ENCODE peak calls at places on chromosome X, in eight cellular contexts. N is right lobe of liver, A is BE2C, G is AG09309, T is tibial artery, H is lung, Q is AG09319, I is RWPE1. W is an unnamed sample.

GRCh38 chrX:133783273-133783672 is 202.1 kb downstream of the GPC3 start:
- DNase-seq in N (no peak), A (no peak), G (no peak), T (no peak), H (no peak), Q (no peak), I (no peak), W (no peak)

GRCh38 chrX:96568088-96568487 is 116.6 kb upstream of the DIAPH2 start:
- DNase-seq in N (no peak), A (no peak), G (no peak), T (no peak), H (no peak), Q (no peak), I (no peak), W (no peak)

GRCh38 chrX:7316280-7316679 is 168.3 kb upstream of the PUDP start:
- DNase-seq in N (no peak), A (no peak), G (no peak), T (no peak), H (no peak), Q (no peak), I (peak), W (no peak)

GRCh38 chrX:21975827-21976226 is 35.3 kb downstream of the SMS start:
- DNase-seq in N (no peak), A (no peak), G (peak), T (no peak), H (no peak), Q (peak), I (no peak), W (no peak)

GRCh38 chrX:78329486-78329885 is 2.1 kb upstream of the CYSLTR1 start:
- DNase-seq in N (no peak), A (no peak), G (no peak), T (no peak), H (no peak), Q (no peak), I (no peak), W (no peak)

GRCh38 chrX:136692271-136692670 is 44.3 kb downstream of the CD40LG start:
- DNase-seq in N (no peak), A (no peak), G (no peak), T (no peak), H (no peak), Q (no peak), I (no peak), W (no peak)

GRCh38 chrX:97060019-97060418 is 176.3 kb downstream of the RPA4 start:
- DNase-seq in N (no peak), A (no peak), G (no peak), T (no peak), H (no peak), Q (no peak), I (no peak), W (no peak)

GRCh38 chrX:71181558-71181909 is 36.9 kb downstream of the NLGN3 start:
- DNase-seq in N (no peak), A (no peak), G (no peak), T (no peak), H (no peak), Q (no peak), I (no peak), W (no peak)

GRCh38 chrX:45046417-45046816 is 154.3 kb downstream of the DIPK2B start:
- DNase-seq in N (no peak), A (no peak), G (no peak), T (no peak), H (no peak), Q (no peak), I (no peak), W (no peak)

GRCh38 chrX:17748684-17749083 is 11.4 kb downstream of the SCML1 start:
- DNase-seq in N (no peak), A (no peak), G (no peak), T (no peak), H (no peak), Q (no peak), I (no peak), W (no peak)

GRCh38 chrX:28058906-28059305 is 77.7 kb upstream of the DCAF8L1 start:
- DNase-seq in N (no peak), A (peak), G (no peak), T (no peak), H (no peak), Q (no peak), I (no peak), W (no peak)

GRCh38 chrX:57270980-57271379 is 15.5 kb upstream of the FAAH2 start:
- DNase-seq in N (no peak), A (no peak), G (no peak), T (no peak), H (no peak), Q (no peak), I (no peak), W (no peak)

GRCh38 chrX:98299785-98300184 is 1416.1 kb downstream of the RPA4 start:
- DNase-seq in N (no peak), A (no peak), G (no peak), T (no peak), H (no peak), Q (no peak), I (no peak), W (no peak)

GRCh38 chrX:108000751-108001150 is 18.6 kb upstream of the TEX13B start:
- DNase-seq in N (no peak), A (no peak), G (no peak), T (no peak), H (no peak), Q (no peak), I (peak), W (no peak)

GRCh38 chrX:72216973-72217372 is 21.9 kb downstream of the ERCC6L start:
- DNase-seq in N (no peak), A (no peak), G (no peak), T (no peak), H (no peak), Q (no peak), I (no peak), W (no peak)

GRCh38 chrX:86369847-86370630 is 221.8 kb downstream of the DACH2 start:
- DNase-seq in N (no peak), A (no peak), G (no peak), T (no peak), H (no peak), Q (no peak), I (no peak), W (no peak)
- TF ChIP-seq CTCF in N (no peak), A (no peak), G (no peak), T (no peak), H (no peak), Q (no peak), I (no peak), W (no peak)

GRCh38 chrX:151153086-151153485 is 23.3 kb upstream of the GPR50 start:
- DNase-seq in N (no peak), A (peak), G (peak), T (no peak), H (no peak), Q (no peak), I (peak), W (no peak)
- TF ChIP-seq CTCF in N (no peak), A (peak), G (peak), T (no peak), H (no peak), Q (no peak), I (no peak), W (no peak)

DNA sequence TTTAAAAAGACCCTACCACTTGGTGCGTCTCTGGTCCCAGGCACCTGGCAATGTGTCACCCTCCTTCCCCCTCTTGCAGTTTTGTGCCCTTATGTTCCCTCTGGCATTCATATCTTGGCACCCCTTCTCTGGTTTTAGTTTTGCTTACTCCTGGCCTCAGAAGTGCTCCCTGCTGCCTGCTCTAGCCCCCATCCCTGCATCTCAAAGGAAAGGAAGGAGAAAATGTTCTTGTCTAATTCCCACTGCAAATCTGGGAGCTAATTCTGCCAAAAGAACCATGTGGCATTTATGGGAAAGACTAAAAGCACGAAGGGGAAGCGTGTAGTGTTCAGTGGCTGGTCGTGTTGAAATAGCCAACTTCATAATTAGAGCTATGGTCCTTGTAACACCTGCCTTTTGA is 340.1 kb upstream of the RPS6KA3 start:
- DNase-seq in N (no peak), A (no peak), G (no peak), T (no peak), H (no peak), Q (no peak), I (no peak), W (no peak)
- TF ChIP-seq CTCF in N (no peak), A (no peak), G (no peak), T (no peak), H (no peak), Q (no peak), I (no peak), W (no peak)

GRCh38 chrX:129759576-129760061 is 20.1 kb upstream of the SASH3 start:
- DNase-seq in N (peak), A (no peak), G (peak), T (peak), H (no peak), Q (peak), I (no peak), W (no peak)
- TF ChIP-seq CTCF in N (peak), A (no peak), G (peak), T (no peak), H (no peak), Q (no peak), I (no peak), W (no peak)

GRCh38 chrX:63967541-63967940 is 182.5 kb upstream of the ARHGEF9 start:
- DNase-seq in N (no peak), A (no peak), G (no peak), T (no peak), H (no peak), Q (no peak), I (no peak), W (no peak)
- TF ChIP-seq CTCF in N (no peak), A (no peak), G (no peak), T (no peak), H (no peak), Q (no peak), I (no peak), W (no peak)

DNA sequence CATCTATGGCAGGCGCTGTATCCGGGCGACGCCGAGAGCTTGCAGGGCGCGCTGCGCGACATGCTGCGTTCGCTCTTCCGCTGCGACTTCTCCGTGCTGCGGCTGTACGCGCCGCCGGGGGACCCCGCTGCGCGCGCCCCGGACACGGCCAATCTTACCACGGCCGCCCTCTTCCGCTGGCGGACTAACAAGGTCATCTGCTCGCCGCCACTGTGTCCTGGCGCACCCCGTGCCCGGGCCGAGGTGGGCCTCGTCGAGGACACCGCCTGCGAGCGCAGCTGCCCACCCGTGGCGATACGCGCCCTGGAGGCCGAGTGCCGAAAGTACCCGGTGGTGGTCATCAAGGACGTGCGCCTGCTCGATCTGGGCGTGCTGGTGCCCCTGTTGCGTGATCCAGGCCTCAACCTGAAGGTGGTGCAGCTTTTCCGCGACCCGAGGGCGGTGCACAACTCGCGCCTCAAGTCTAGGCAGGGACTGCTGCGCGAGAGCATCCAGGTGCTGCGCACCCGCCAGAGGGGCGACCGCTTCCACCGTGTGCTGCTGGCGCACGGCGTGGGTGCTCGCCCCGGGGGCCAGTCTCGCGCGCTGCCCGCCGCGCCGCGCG is 874 bp downstream of the CHST7 start:
- DNase-seq in N (peak), A (peak), G (no peak), T (no peak), H (no peak), Q (no peak), I (no peak), W (no peak)
- TF ChIP-seq CTCF in N (no peak), A (no peak), G (no peak), T (no peak), H (no peak), Q (no peak), I (no peak), W (no peak)

GRCh38 chrX:40735318-40736169 is at the start of gene MED14:
- DNase-seq in N (peak), A (peak), G (peak), T (peak), H (peak), Q (peak), I (peak), W (no peak)
- TF ChIP-seq CTCF in N (peak), A (peak), G (peak), T (peak), H (peak), Q (peak), I (peak), W (peak)

GRCh38 chrX:53481816-53482485 is 47.8 kb upstream of the HSD17B10 start:
- DNase-seq in N (no peak), A (peak), G (peak), T (peak), H (peak), Q (peak), I (no peak), W (peak)
- TF ChIP-seq CTCF in N (peak), A (peak), G (peak), T (peak), H (peak), Q (peak), I (peak), W (peak)

GRCh38 chrX:40055495-40055894 is 42.3 kb downstream of the BCOR start:
- DNase-seq in N (no peak), A (no peak), G (no peak), T (no peak), H (no peak), Q (no peak), I (no peak), W (no peak)

GRCh38 chrX:40056420-40056819 is 41.3 kb downstream of the BCOR start:
- DNase-seq in N (no peak), A (no peak), G (no peak), T (no peak), H (no peak), Q (no peak), I (no peak), W (no peak)

GRCh38 chrX:40054793-40055192 is 43.0 kb downstream of the BCOR start:
- DNase-seq in N (no peak), A (no peak), G (no peak), T (no peak), H (no peak), Q (no peak), I (no peak), W (no peak)

GRCh38 chrX:40058719-40059118 is 39.0 kb downstream of the BCOR start:
- DNase-seq in N (peak), A (no peak), G (no peak), T (no peak), H (no peak), Q (no peak), I (no peak), W (no peak)

GRCh38 chrX:40057405-40057804 is 40.4 kb downstream of the BCOR start:
- DNase-seq in N (no peak), A (no peak), G (no peak), T (no peak), H (no peak), Q (no peak), I (no peak), W (no peak)
- TF ChIP-seq CTCF in N (no peak), A (peak), G (no peak), T (no peak), H (no peak), Q (no peak), I (no peak), W (no peak)